ENCODE peak calls at places on chromosomes 4 and X, in six cellular contexts. One of them, this sample, is unnamed.

GRCh38 chrX:69287025-69287540 is 121.8 kb upstream of the PJA1 start:
- DNase-seq in fibroblast of lung: no peak
- DNase-seq in stomach: no peak
- DNase-seq in choroid plexus epithelial cell: no peak
- DNase-seq in foreskin fibroblast: no peak
- DNase-seq in GM20000: no peak
- DNase-seq in this sample: no peak

GRCh38 chrX:87873988-87874500 is 356.4 kb downstream of the KLHL4 start:
- DNase-seq in choroid plexus epithelial cell: no peak
- DNase-seq in foreskin fibroblast: no peak
- DNase-seq in fibroblast of lung: no peak
- DNase-seq in stomach: no peak
- DNase-seq in GM20000: no peak
- DNase-seq in this sample: no peak

GRCh38 chr4:2484993-2485392 is 16.1 kb downstream of the RNF4 start:
- DNase-seq in stomach: peak
- DNase-seq in foreskin fibroblast: peak
- DNase-seq in fibroblast of lung: no peak
- DNase-seq in choroid plexus epithelial cell: peak
- DNase-seq in GM20000: peak
- DNase-seq in this sample: no peak

GRCh38 chr4:117134386-117134785 is 49.0 kb upstream of the TRAM1L1 start:
- DNase-seq in choroid plexus epithelial cell: peak
- DNase-seq in GM20000: peak
- DNase-seq in foreskin fibroblast: peak
- DNase-seq in stomach: no peak
- DNase-seq in fibroblast of lung: peak
- DNase-seq in this sample: peak

GRCh38 chrX:48958635-48959094 is 1.3 kb upstream of the OTUD5 start:
- DNase-seq in foreskin fibroblast: peak
- DNase-seq in GM20000: no peak
- DNase-seq in choroid plexus epithelial cell: peak
- DNase-seq in stomach: peak
- DNase-seq in fibroblast of lung: peak
- DNase-seq in this sample: peak

GRCh38 chr4:8048856-8049686 is 109.4 kb upstream of the AFAP1 start:
- DNase-seq in stomach: no peak
- DNase-seq in fibroblast of lung: no peak
- DNase-seq in foreskin fibroblast: no peak
- DNase-seq in choroid plexus epithelial cell: no peak
- DNase-seq in GM20000: no peak
- DNase-seq in this sample: no peak

GRCh38 chrX:9537781-9538180 is 72.9 kb downstream of the TBL1X start:
- DNase-seq in GM20000: no peak
- DNase-seq in foreskin fibroblast: no peak
- DNase-seq in stomach: no peak
- DNase-seq in choroid plexus epithelial cell: no peak
- DNase-seq in fibroblast of lung: no peak
- DNase-seq in this sample: no peak

GRCh38 chr4:11568511-11568910 is 139.8 kb upstream of the HS3ST1 start:
- DNase-seq in fibroblast of lung: no peak
- DNase-seq in stomach: no peak
- DNase-seq in GM20000: no peak
- DNase-seq in choroid plexus epithelial cell: peak
- DNase-seq in foreskin fibroblast: no peak
- DNase-seq in this sample: no peak

GRCh38 chr4:62531731-62532130 is 1331.6 kb downstream of the ADGRL3 start:
- DNase-seq in foreskin fibroblast: no peak
- DNase-seq in GM20000: no peak
- DNase-seq in stomach: no peak
- DNase-seq in choroid plexus epithelial cell: no peak
- DNase-seq in fibroblast of lung: no peak
- DNase-seq in this sample: no peak
- TF ChIP-seq CTCF in foreskin fibroblast: no peak
- TF ChIP-seq CTCF in GM20000: no peak
- TF ChIP-seq CTCF in stomach: no peak
- TF ChIP-seq CTCF in choroid plexus epithelial cell: no peak
- TF ChIP-seq CTCF in fibroblast of lung: no peak
- TF ChIP-seq CTCF in this sample: no peak

DNA sequence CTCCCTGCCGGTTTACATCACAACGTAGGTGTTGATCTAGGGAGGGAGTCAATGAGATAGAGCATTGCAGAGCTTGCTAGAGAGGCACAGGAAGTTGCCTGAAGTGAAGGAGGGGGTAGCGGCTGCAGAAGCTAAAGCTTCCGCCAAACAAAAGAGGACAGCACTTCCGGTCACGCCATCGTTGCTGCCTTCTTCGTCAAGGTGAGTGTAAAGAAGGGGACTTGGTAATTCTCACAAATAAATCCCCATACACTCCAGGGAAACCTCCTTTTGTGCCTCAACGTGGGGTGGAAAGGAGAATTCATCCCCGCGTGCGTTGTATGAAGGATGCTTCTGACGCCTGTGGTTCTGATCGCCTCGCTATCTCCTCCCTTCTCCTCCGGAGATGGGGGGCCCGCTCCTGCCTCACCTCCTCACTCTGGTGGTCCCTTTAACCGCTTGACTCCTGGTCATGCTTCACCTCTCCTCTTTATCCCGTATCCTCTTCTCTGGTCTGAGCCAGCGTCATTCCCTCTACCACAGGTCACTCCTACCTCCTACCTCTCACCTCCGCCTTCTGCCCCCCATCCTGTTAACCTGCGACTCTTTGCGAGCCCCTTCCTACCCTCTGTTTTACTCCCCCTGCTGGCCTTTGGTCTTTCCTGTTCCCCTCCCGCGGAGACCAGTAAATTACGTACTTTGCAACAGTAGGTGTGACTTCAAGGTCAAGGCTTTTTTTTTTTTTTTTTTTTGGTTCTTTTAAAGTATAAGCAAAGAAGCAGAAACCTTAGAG is 59.9 kb downstream of the GSPT2 start:
- DNase-seq in foreskin fibroblast: peak
- DNase-seq in stomach: peak
- DNase-seq in fibroblast of lung: peak
- DNase-seq in GM20000: peak
- DNase-seq in choroid plexus epithelial cell: peak
- DNase-seq in this sample: peak
- TF ChIP-seq CTCF in foreskin fibroblast: peak
- TF ChIP-seq CTCF in stomach: no peak
- TF ChIP-seq CTCF in fibroblast of lung: no peak
- TF ChIP-seq CTCF in GM20000: no peak
- TF ChIP-seq CTCF in choroid plexus epithelial cell: peak
- TF ChIP-seq CTCF in this sample: peak

GRCh38 chr4:42417491-42417890 is 20.2 kb downstream of the SHISA3 start:
- DNase-seq in stomach: no peak
- DNase-seq in GM20000: no peak
- DNase-seq in foreskin fibroblast: no peak
- DNase-seq in fibroblast of lung: no peak
- DNase-seq in choroid plexus epithelial cell: no peak
- DNase-seq in this sample: no peak
- TF ChIP-seq CTCF in stomach: no peak
- TF ChIP-seq CTCF in GM20000: no peak
- TF ChIP-seq CTCF in foreskin fibroblast: no peak
- TF ChIP-seq CTCF in fibroblast of lung: no peak
- TF ChIP-seq CTCF in choroid plexus epithelial cell: no peak
- TF ChIP-seq CTCF in this sample: no peak

DNA sequence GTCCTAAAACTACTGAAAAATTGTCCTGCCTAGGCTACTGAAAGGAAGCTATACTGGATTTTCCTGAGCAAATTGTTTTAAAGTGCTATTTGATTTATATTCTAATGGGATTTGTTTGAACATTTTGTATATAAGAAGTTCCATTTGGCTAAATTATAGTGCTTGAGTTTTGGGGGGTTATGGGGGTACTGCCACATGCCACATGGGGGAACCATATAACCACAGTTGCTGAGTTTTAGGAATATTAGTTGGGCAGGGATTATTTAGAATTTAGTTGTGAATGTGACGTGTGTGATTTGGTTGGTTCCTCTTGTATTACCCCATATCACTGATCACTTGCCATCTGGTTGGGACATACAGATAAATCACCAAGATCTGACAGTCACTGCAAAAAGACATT is 224.5 kb upstream of the TAPT1 start:
- DNase-seq in stomach: no peak
- DNase-seq in foreskin fibroblast: no peak
- DNase-seq in fibroblast of lung: peak
- DNase-seq in GM20000: no peak
- DNase-seq in choroid plexus epithelial cell: peak
- DNase-seq in this sample: no peak
- TF ChIP-seq CTCF in stomach: no peak
- TF ChIP-seq CTCF in foreskin fibroblast: peak
- TF ChIP-seq CTCF in fibroblast of lung: peak
- TF ChIP-seq CTCF in GM20000: no peak
- TF ChIP-seq CTCF in choroid plexus epithelial cell: peak
- TF ChIP-seq CTCF in this sample: peak

GRCh38 chrX:997631-998137 is 214.8 kb downstream of the CRLF2 start:
- DNase-seq in foreskin fibroblast: no peak
- DNase-seq in fibroblast of lung: no peak
- DNase-seq in GM20000: no peak
- DNase-seq in stomach: no peak
- DNase-seq in choroid plexus epithelial cell: no peak
- DNase-seq in this sample: no peak
- TF ChIP-seq CTCF in foreskin fibroblast: no peak
- TF ChIP-seq CTCF in fibroblast of lung: no peak
- TF ChIP-seq CTCF in GM20000: no peak
- TF ChIP-seq CTCF in stomach: no peak
- TF ChIP-seq CTCF in choroid plexus epithelial cell: no peak
- TF ChIP-seq CTCF in this sample: peak

GRCh38 chr4:144748814-144749555 is 103.0 kb downstream of the HHIP start:
- DNase-seq in GM20000: no peak
- DNase-seq in stomach: no peak
- DNase-seq in fibroblast of lung: no peak
- DNase-seq in foreskin fibroblast: no peak
- DNase-seq in choroid plexus epithelial cell: peak
- DNase-seq in this sample: no peak

GRCh38 chr4:144750348-144750747 is 104.4 kb downstream of the HHIP start:
- DNase-seq in choroid plexus epithelial cell: no peak
- DNase-seq in fibroblast of lung: no peak
- DNase-seq in stomach: no peak
- DNase-seq in GM20000: no peak
- DNase-seq in foreskin fibroblast: no peak
- DNase-seq in this sample: no peak

GRCh38 chr4:144757969-144758368 is 112.0 kb downstream of the HHIP start:
- DNase-seq in foreskin fibroblast: no peak
- DNase-seq in stomach: no peak
- DNase-seq in choroid plexus epithelial cell: no peak
- DNase-seq in GM20000: no peak
- DNase-seq in fibroblast of lung: no peak
- DNase-seq in this sample: no peak

GRCh38 chr4:144754562-144755410 is 108.8 kb downstream of the HHIP start:
- DNase-seq in GM20000: no peak
- DNase-seq in stomach: no peak
- DNase-seq in choroid plexus epithelial cell: peak
- DNase-seq in fibroblast of lung: peak
- DNase-seq in foreskin fibroblast: peak
- DNase-seq in this sample: peak
- TF ChIP-seq CTCF in GM20000: no peak
- TF ChIP-seq CTCF in stomach: no peak
- TF ChIP-seq CTCF in choroid plexus epithelial cell: peak
- TF ChIP-seq CTCF in fibroblast of lung: peak
- TF ChIP-seq CTCF in foreskin fibroblast: peak
- TF ChIP-seq CTCF in this sample: peak